ENCODE peak calls at places on chromosomes 5 and 9, in nine cellular contexts. One of them, this sample, is unnamed.

GRCh38 chr9:111559000-111559610 is 34.1 kb downstream of the ZNF483 start:
- DNase-seq in OCI-LY7: no peak
- DNase-seq in mammary epithelial cell: peak
- DNase-seq in AG09309: no peak
- DNase-seq in IMR-90: peak
- DNase-seq in cardiac fibroblast: peak
- DNase-seq in GM23338: no peak
- DNase-seq in ascending aorta: no peak
- DNase-seq in choroid plexus epithelial cell: peak
- DNase-seq in this sample: no peak

GRCh38 chr5:142650881-142651280 is 35.0 kb downstream of the FGF1 start:
- DNase-seq in OCI-LY7: no peak
- DNase-seq in mammary epithelial cell: no peak
- DNase-seq in AG09309: no peak
- DNase-seq in IMR-90: no peak
- DNase-seq in cardiac fibroblast: no peak
- DNase-seq in GM23338: no peak
- DNase-seq in ascending aorta: no peak
- DNase-seq in choroid plexus epithelial cell: no peak
- DNase-seq in this sample: no peak

GRCh38 chr5:39073759-39074008 is 515 bp downstream of the RICTOR start:
- DNase-seq in OCI-LY7: no peak
- DNase-seq in mammary epithelial cell: no peak
- DNase-seq in AG09309: no peak
- DNase-seq in IMR-90: no peak
- DNase-seq in cardiac fibroblast: no peak
- DNase-seq in GM23338: no peak
- DNase-seq in ascending aorta: no peak
- DNase-seq in choroid plexus epithelial cell: no peak
- DNase-seq in this sample: no peak

GRCh38 chr9:115595951-115596742 is 478.2 kb upstream of the TNC start:
- DNase-seq in OCI-LY7: no peak
- DNase-seq in mammary epithelial cell: no peak
- DNase-seq in AG09309: peak
- DNase-seq in IMR-90: peak
- DNase-seq in cardiac fibroblast: peak
- DNase-seq in GM23338: peak
- DNase-seq in ascending aorta: no peak
- DNase-seq in choroid plexus epithelial cell: peak
- DNase-seq in this sample: peak

GRCh38 chr5:135973323-135974018 is 18.7 kb upstream of the LECT2 start:
- DNase-seq in OCI-LY7: no peak
- DNase-seq in mammary epithelial cell: peak
- DNase-seq in AG09309: peak
- DNase-seq in IMR-90: peak
- DNase-seq in cardiac fibroblast: peak
- DNase-seq in GM23338: no peak
- DNase-seq in ascending aorta: no peak
- DNase-seq in choroid plexus epithelial cell: peak
- DNase-seq in this sample: no peak

GRCh38 chr9:113508111-113508749 is 44.7 kb downstream of the RGS3 start:
- DNase-seq in OCI-LY7: no peak
- DNase-seq in mammary epithelial cell: no peak
- DNase-seq in AG09309: no peak
- DNase-seq in IMR-90: no peak
- DNase-seq in cardiac fibroblast: no peak
- DNase-seq in GM23338: peak
- DNase-seq in ascending aorta: no peak
- DNase-seq in choroid plexus epithelial cell: peak
- DNase-seq in this sample: no peak

GRCh38 chr9:30476826-30477225 is 1907.6 kb upstream of the ACO1 start:
- DNase-seq in OCI-LY7: no peak
- DNase-seq in mammary epithelial cell: no peak
- DNase-seq in AG09309: no peak
- DNase-seq in IMR-90: no peak
- DNase-seq in cardiac fibroblast: no peak
- DNase-seq in GM23338: no peak
- DNase-seq in ascending aorta: no peak
- DNase-seq in choroid plexus epithelial cell: no peak
- DNase-seq in this sample: no peak

GRCh38 chr9:1429328-1429727 is 379.2 kb downstream of the DMRT2 start:
- DNase-seq in OCI-LY7: no peak
- DNase-seq in mammary epithelial cell: no peak
- DNase-seq in AG09309: no peak
- DNase-seq in IMR-90: no peak
- DNase-seq in cardiac fibroblast: no peak
- DNase-seq in GM23338: peak
- DNase-seq in ascending aorta: no peak
- DNase-seq in choroid plexus epithelial cell: peak
- DNase-seq in this sample: no peak

GRCh38 chr9:130938652-130939404 is at the start of gene FIBCD1:
- DNase-seq in OCI-LY7: peak
- DNase-seq in mammary epithelial cell: peak
- DNase-seq in AG09309: no peak
- DNase-seq in IMR-90: peak
- DNase-seq in cardiac fibroblast: peak
- DNase-seq in GM23338: peak
- DNase-seq in ascending aorta: no peak
- DNase-seq in choroid plexus epithelial cell: peak
- DNase-seq in this sample: peak

GRCh38 chr9:136861874-136862457 is 4.1 kb downstream of the EDF1 start:
- DNase-seq in OCI-LY7: no peak
- DNase-seq in mammary epithelial cell: no peak
- DNase-seq in AG09309: no peak
- DNase-seq in IMR-90: no peak
- DNase-seq in cardiac fibroblast: no peak
- DNase-seq in GM23338: no peak
- DNase-seq in ascending aorta: no peak
- DNase-seq in choroid plexus epithelial cell: no peak
- DNase-seq in this sample: no peak

GRCh38 chr9:38022995-38023394 is 46.0 kb downstream of the SHB start:
- DNase-seq in OCI-LY7: no peak
- DNase-seq in mammary epithelial cell: no peak
- DNase-seq in AG09309: no peak
- DNase-seq in IMR-90: no peak
- DNase-seq in cardiac fibroblast: no peak
- DNase-seq in GM23338: no peak
- DNase-seq in ascending aorta: no peak
- DNase-seq in choroid plexus epithelial cell: no peak
- DNase-seq in this sample: no peak
- H3K4me3 ChIP-seq in OCI-LY7: no peak
- H3K4me3 ChIP-seq in mammary epithelial cell: no peak
- H3K4me3 ChIP-seq in AG09309: no peak
- H3K4me3 ChIP-seq in IMR-90: no peak
- H3K4me3 ChIP-seq in cardiac fibroblast: no peak
- H3K4me3 ChIP-seq in GM23338: no peak
- H3K4me3 ChIP-seq in ascending aorta: no peak
- H3K4me3 ChIP-seq in choroid plexus epithelial cell: no peak
- H3K4me3 ChIP-seq in this sample: no peak

DNA sequence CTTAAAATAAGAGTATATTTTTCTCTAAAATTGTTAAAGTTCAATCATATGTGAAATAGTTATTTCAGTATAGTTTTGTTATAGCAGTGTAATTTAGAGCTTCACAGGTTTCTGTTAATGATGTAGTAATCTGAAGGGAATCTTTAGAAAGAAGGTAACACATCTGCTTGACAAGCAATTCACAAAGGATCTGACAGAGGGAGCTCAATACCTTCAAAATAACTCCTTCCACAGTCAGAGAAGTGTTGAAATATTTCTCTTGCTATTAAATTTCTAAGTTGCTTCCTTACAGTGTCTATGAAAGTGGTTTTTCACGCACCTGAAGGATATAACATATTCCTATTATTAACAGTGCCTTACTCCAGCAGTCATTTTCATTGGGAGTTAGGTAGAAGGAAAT is 44.9 kb downstream of the SLC25A51 start:
- DNase-seq in OCI-LY7: no peak
- DNase-seq in mammary epithelial cell: peak
- DNase-seq in AG09309: no peak
- DNase-seq in IMR-90: peak
- DNase-seq in cardiac fibroblast: peak
- DNase-seq in GM23338: no peak
- DNase-seq in ascending aorta: no peak
- DNase-seq in choroid plexus epithelial cell: peak
- DNase-seq in this sample: no peak
- TF ChIP-seq CTCF in OCI-LY7: peak
- TF ChIP-seq CTCF in mammary epithelial cell: peak
- TF ChIP-seq CTCF in AG09309: peak
- TF ChIP-seq CTCF in IMR-90: peak
- TF ChIP-seq CTCF in cardiac fibroblast: no peak
- TF ChIP-seq CTCF in GM23338: peak
- TF ChIP-seq CTCF in ascending aorta: no peak
- TF ChIP-seq CTCF in choroid plexus epithelial cell: peak
- TF ChIP-seq CTCF in this sample: peak

GRCh38 chr9:75027187-75028107 is 646 bp downstream of the CARNMT1 start:
- DNase-seq in OCI-LY7: peak
- DNase-seq in mammary epithelial cell: peak
- DNase-seq in AG09309: no peak
- DNase-seq in IMR-90: peak
- DNase-seq in cardiac fibroblast: peak
- DNase-seq in GM23338: peak
- DNase-seq in ascending aorta: no peak
- DNase-seq in choroid plexus epithelial cell: peak
- DNase-seq in this sample: peak

GRCh38 chr9:75019022-75019421 is 9.1 kb downstream of the CARNMT1 start:
- DNase-seq in OCI-LY7: no peak
- DNase-seq in mammary epithelial cell: no peak
- DNase-seq in AG09309: no peak
- DNase-seq in IMR-90: no peak
- DNase-seq in cardiac fibroblast: no peak
- DNase-seq in GM23338: no peak
- DNase-seq in ascending aorta: no peak
- DNase-seq in choroid plexus epithelial cell: no peak
- DNase-seq in this sample: no peak

GRCh38 chr9:75023846-75024245 is 4.2 kb downstream of the CARNMT1 start:
- DNase-seq in OCI-LY7: no peak
- DNase-seq in mammary epithelial cell: no peak
- DNase-seq in AG09309: no peak
- DNase-seq in IMR-90: no peak
- DNase-seq in cardiac fibroblast: no peak
- DNase-seq in GM23338: no peak
- DNase-seq in ascending aorta: no peak
- DNase-seq in choroid plexus epithelial cell: no peak
- DNase-seq in this sample: no peak
- H3K4me3 ChIP-seq in OCI-LY7: no peak
- H3K4me3 ChIP-seq in mammary epithelial cell: no peak
- H3K4me3 ChIP-seq in AG09309: no peak
- H3K4me3 ChIP-seq in IMR-90: no peak
- H3K4me3 ChIP-seq in cardiac fibroblast: no peak
- H3K4me3 ChIP-seq in GM23338: no peak
- H3K4me3 ChIP-seq in ascending aorta: no peak
- H3K4me3 ChIP-seq in choroid plexus epithelial cell: no peak
- H3K4me3 ChIP-seq in this sample: no peak

DNA sequence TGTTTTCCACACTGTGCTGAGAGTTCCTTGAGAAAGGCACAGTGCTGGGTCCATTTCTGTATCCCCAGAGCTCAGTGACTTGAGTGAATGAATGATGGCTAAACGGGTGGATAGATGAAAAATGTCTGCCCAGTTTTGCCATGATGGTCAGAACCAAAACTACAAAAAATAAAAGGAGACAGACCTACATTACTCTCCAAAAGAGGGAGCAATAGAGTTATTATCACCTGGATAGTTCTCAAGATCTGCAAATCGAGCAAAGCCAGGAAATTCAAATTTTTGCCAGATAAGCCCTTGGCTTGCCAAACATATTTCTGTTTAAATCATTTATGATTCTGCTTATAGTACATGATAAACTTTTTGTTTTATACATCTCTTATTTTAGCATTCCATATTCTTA is 214.2 kb upstream of the ZNF462 start:
- DNase-seq in OCI-LY7: no peak
- DNase-seq in mammary epithelial cell: peak
- DNase-seq in AG09309: no peak
- DNase-seq in IMR-90: peak
- DNase-seq in cardiac fibroblast: peak
- DNase-seq in GM23338: peak
- DNase-seq in ascending aorta: no peak
- DNase-seq in choroid plexus epithelial cell: peak
- DNase-seq in this sample: no peak
- TF ChIP-seq CTCF in OCI-LY7: peak
- TF ChIP-seq CTCF in mammary epithelial cell: peak
- TF ChIP-seq CTCF in AG09309: peak
- TF ChIP-seq CTCF in IMR-90: peak
- TF ChIP-seq CTCF in cardiac fibroblast: peak
- TF ChIP-seq CTCF in GM23338: peak
- TF ChIP-seq CTCF in ascending aorta: no peak
- TF ChIP-seq CTCF in choroid plexus epithelial cell: peak
- TF ChIP-seq CTCF in this sample: no peak

GRCh38 chr9:133538851-133539250 is 4.3 kb downstream of the ADAMTSL2 start:
- DNase-seq in OCI-LY7: no peak
- DNase-seq in mammary epithelial cell: no peak
- DNase-seq in AG09309: no peak
- DNase-seq in IMR-90: no peak
- DNase-seq in cardiac fibroblast: no peak
- DNase-seq in GM23338: no peak
- DNase-seq in ascending aorta: no peak
- DNase-seq in choroid plexus epithelial cell: no peak
- DNase-seq in this sample: no peak

GRCh38 chr9:133537257-133537656 is 2.8 kb downstream of the ADAMTSL2 start:
- DNase-seq in OCI-LY7: no peak
- DNase-seq in mammary epithelial cell: no peak
- DNase-seq in AG09309: no peak
- DNase-seq in IMR-90: no peak
- DNase-seq in cardiac fibroblast: no peak
- DNase-seq in GM23338: no peak
- DNase-seq in ascending aorta: no peak
- DNase-seq in choroid plexus epithelial cell: no peak
- DNase-seq in this sample: no peak

GRCh38 chr9:133538176-133538575 is 3.7 kb downstream of the ADAMTSL2 start:
- DNase-seq in OCI-LY7: no peak
- DNase-seq in mammary epithelial cell: peak
- DNase-seq in AG09309: no peak
- DNase-seq in IMR-90: no peak
- DNase-seq in cardiac fibroblast: no peak
- DNase-seq in GM23338: no peak
- DNase-seq in ascending aorta: no peak
- DNase-seq in choroid plexus epithelial cell: no peak
- DNase-seq in this sample: no peak

GRCh38 chr9:133540336-133541025 is 6.0 kb downstream of the ADAMTSL2 start:
- DNase-seq in OCI-LY7: peak
- DNase-seq in mammary epithelial cell: no peak
- DNase-seq in AG09309: no peak
- DNase-seq in IMR-90: no peak
- DNase-seq in cardiac fibroblast: no peak
- DNase-seq in GM23338: no peak
- DNase-seq in ascending aorta: no peak
- DNase-seq in choroid plexus epithelial cell: no peak
- DNase-seq in this sample: no peak

DNA sequence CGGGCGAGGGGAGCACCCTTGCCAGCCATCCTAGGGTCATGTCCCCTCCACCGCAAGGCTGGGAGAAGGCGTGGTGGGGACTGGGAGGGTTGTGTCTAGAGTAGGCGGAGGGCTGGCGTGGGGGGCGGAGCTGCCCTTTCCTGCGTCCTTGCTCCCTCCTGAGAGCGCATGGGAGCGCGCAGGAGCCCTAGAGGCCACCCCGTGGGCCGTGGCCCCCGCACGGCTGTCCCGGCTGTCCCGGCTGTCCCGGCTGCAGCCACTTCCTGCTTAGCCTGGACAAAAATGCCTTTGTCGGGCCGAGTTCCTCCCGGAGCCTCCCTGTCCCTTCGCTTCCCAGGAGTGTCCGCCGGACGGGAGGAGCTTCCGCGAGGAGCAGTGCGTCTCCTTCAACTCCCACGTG is 4.9 kb downstream of the ADAMTSL2 start:
- DNase-seq in OCI-LY7: no peak
- DNase-seq in mammary epithelial cell: no peak
- DNase-seq in AG09309: no peak
- DNase-seq in IMR-90: no peak
- DNase-seq in cardiac fibroblast: peak
- DNase-seq in GM23338: peak
- DNase-seq in ascending aorta: no peak
- DNase-seq in choroid plexus epithelial cell: no peak
- DNase-seq in this sample: peak
- H3K4me3 ChIP-seq in OCI-LY7: no peak
- H3K4me3 ChIP-seq in mammary epithelial cell: no peak
- H3K4me3 ChIP-seq in AG09309: no peak
- H3K4me3 ChIP-seq in IMR-90: no peak
- H3K4me3 ChIP-seq in cardiac fibroblast: no peak
- H3K4me3 ChIP-seq in GM23338: no peak
- H3K4me3 ChIP-seq in ascending aorta: peak
- H3K4me3 ChIP-seq in choroid plexus epithelial cell: no peak
- H3K4me3 ChIP-seq in this sample: no peak